ENCODE peak calls at places on chromosomes 5 and 9, in eight cellular contexts. X, J, D, Z, W, R, P and F are unnamed samples.

GRCh38 chr5:170491479-170491878 is 12.3 kb upstream of the KCNIP1 start:
- DNase-seq in W (no peak), D (peak; percentile 97), P (peak; percentile 69), J (no peak), X (peak; percentile 74), R (peak; percentile 80), Z (no peak), F (no peak)

GRCh38 chr5:26031481-26031880 is 1006.9 kb downstream of the CDH9 start:
- DNase-seq in P (no peak), R (no peak), J (no peak), W (no peak), X (no peak), D (no peak), Z (no peak), F (no peak)

GRCh38 chr9:33250458-33250995 is 10.6 kb downstream of the SPINK4 start:
- DNase-seq in D (no peak), J (no peak), Z (no peak), R (no peak), P (peak; percentile 57), W (no peak), X (peak; percentile 73), F (no peak)

GRCh38 chr5:158482201-158482600 is 617.5 kb downstream of the EBF1 start:
- DNase-seq in Z (no peak), P (no peak), X (no peak), R (no peak), D (no peak), W (no peak), J (no peak), F (no peak)

GRCh38 chr9:75101004-75101601 is 12.8 kb downstream of the OSTF1 start:
- DNase-seq in R (no peak), X (no peak), Z (no peak), W (no peak), P (no peak), D (no peak), J (no peak), F (peak; percentile 61)

GRCh38 chr5:141077826-141078225 is 16.6 kb upstream of the PCDHB2 start:
- DNase-seq in W (no peak), X (no peak), Z (no peak), P (no peak), R (no peak), J (no peak), D (no peak), F (no peak)

GRCh38 chr9:71120439-71121247 is 778 bp downstream of the TRPM3 start:
- DNase-seq in X (no peak), P (no peak), Z (no peak), R (no peak), J (no peak), D (no peak), W (no peak), F (no peak)

GRCh38 chr9:38734831-38735230 is 14.9 kb upstream of the FAM240B start:
- DNase-seq in W (no peak), P (no peak), Z (no peak), X (no peak), R (no peak), D (no peak), J (no peak), F (no peak)

GRCh38 chr5:58716713-58717112 is 133.8 kb downstream of the RAB3C start:
- DNase-seq in Z (no peak), P (no peak), D (no peak), R (no peak), J (no peak), X (no peak), W (no peak), F (no peak)

GRCh38 chr9:108972626-108973209 is 38.5 kb downstream of the ABITRAM start:
- DNase-seq in D (no peak), J (no peak), P (no peak), Z (no peak), W (no peak), X (peak; percentile 3), R (no peak), F (no peak)

GRCh38 chr9:133845659-133845947 is 107.5 kb upstream of the SARDH start:
- DNase-seq in J (no peak), W (no peak), D (no peak), P (no peak), X (no peak), Z (no peak), R (peak; percentile 10), F (no peak)

GRCh38 chr9:86795861-86796497 is 151.3 kb downstream of the GAS1 start:
- DNase-seq in X (peak; percentile 37), Z (no peak), D (no peak), J (no peak), W (no peak), P (no peak), R (no peak), F (no peak)

GRCh38 chr5:162037431-162037830 is 30.1 kb upstream of the GABRG2 start:
- DNase-seq in W (no peak), X (no peak), Z (no peak), P (no peak), J (no peak), R (no peak), D (no peak), F (no peak)